ENCODE peak calls at places on chromosomes 4 and X, in six cellular contexts. R is fibroblast of lung, C is right atrium auricular region, E is mesenchymal stem cell, S is ascending aorta, I is hepatocyte. T is an unnamed sample.

GRCh38 chr4:168710353-168710946 is 213.6 kb downstream of the PALLD start:
- DNase-seq in R (peak; percentile 72), C (no peak), E (peak; percentile 80), S (peak; percentile 81), I (peak; percentile 58), T (peak; percentile 71)

GRCh38 chr4:54076673-54077072 is 12.3 kb upstream of the CHIC2 start:
- DNase-seq in R (peak; percentile 65), C (no peak), E (no peak), S (no peak), I (no peak), T (no peak)

GRCh38 chr4:23333946-23334878 is 555.6 kb downstream of the PPARGC1A start:
- DNase-seq in R (peak; percentile 99), C (no peak), E (peak; percentile 90), S (no peak), I (peak; percentile 26), T (peak; percentile 69)

GRCh38 chrX:375181-376036 is 11.3 kb downstream of the PPP2R3B start:
- DNase-seq in R (no peak), C (no peak), E (no peak), S (no peak), I (no peak), T (no peak)

GRCh38 chr4:30056016-30056415 is 664.2 kb upstream of the PCDH7 start:
- DNase-seq in R (no peak), C (no peak), E (no peak), S (no peak), I (no peak), T (no peak)

GRCh38 chrX:39716401-39716800 is 381.4 kb downstream of the BCOR start:
- DNase-seq in R (no peak), C (no peak), E (no peak), S (no peak), I (no peak), T (no peak)

GRCh38 chrX:48903290-48903689 is 5.6 kb downstream of the PQBP1 start:
- DNase-seq in R (no peak), C (no peak), E (no peak), S (no peak), I (no peak), T (no peak)

GRCh38 chrX:76996641-76997040 is 450.5 kb upstream of the FGF16 start:
- DNase-seq in R (no peak), C (no peak), E (no peak), S (no peak), I (no peak), T (no peak)

GRCh38 chr4:87353592-87353991 is 30.9 kb upstream of the HSD17B13 start:
- DNase-seq in R (peak; percentile 23), C (no peak), E (peak; percentile 62), S (peak; percentile 69), I (peak; percentile 62), T (peak; percentile 81)

GRCh38 chr4:58286335-58286734 is 1176.2 kb upstream of the IGFBP7 start:
- DNase-seq in R (no peak), C (no peak), E (no peak), S (no peak), I (no peak), T (no peak)

GRCh38 chrX:44459501-44459900 is 83.2 kb downstream of the FUNDC1 start:
- DNase-seq in R (peak; percentile 10), C (no peak), E (no peak), S (no peak), I (no peak), T (no peak)

GRCh38 chrX:124085063-124085462 is 123.6 kb downstream of the STAG2 start:
- DNase-seq in R (no peak), C (no peak), E (no peak), S (no peak), I (no peak), T (no peak)

GRCh38 chrX:48816014-48816810 is 10.1 kb upstream of the ERAS start:
- DNase-seq in R (no peak), C (no peak), E (no peak), S (no peak), I (no peak), T (no peak)

GRCh38 chrX:18676470-18676869 is 4.6 kb upstream of the RS1 start:
- DNase-seq in R (peak; percentile 6), C (no peak), E (peak; percentile 35), S (no peak), I (peak; percentile 32), T (peak; percentile 75)

GRCh38 chrX:47217121-47217851 is 1.2 kb upstream of the CDK16 start:
- DNase-seq in R (peak; percentile 69), C (no peak), E (peak; percentile 87), S (no peak), I (peak; percentile 82), T (no peak)

GRCh38 chr4:96293806-96294205 is 453.9 kb downstream of the PDHA2 start:
- DNase-seq in R (no peak), C (no peak), E (no peak), S (no peak), I (no peak), T (peak; percentile 45)

GRCh38 chr4:186606593-186606992 is 51.2 kb upstream of the MTNR1A start:
- DNase-seq in R (peak; percentile 66), C (no peak), E (peak; percentile 64), S (no peak), I (peak; percentile 46), T (peak; percentile 57)

GRCh38 chr4:183354213-183354612 is 32.0 kb upstream of the CLDN24 start:
- DNase-seq in R (no peak), C (no peak), E (no peak), S (peak; percentile 13), I (peak; percentile 22), T (no peak)

GRCh38 chr4:168566736-168567135 is 69.9 kb downstream of the PALLD start:
- DNase-seq in R (no peak), C (no peak), E (no peak), S (no peak), I (no peak), T (no peak)

GRCh38 chr4:25215506-25215905 is 18.3 kb upstream of the PI4K2B start:
- DNase-seq in R (no peak), C (no peak), E (no peak), S (no peak), I (no peak), T (peak; percentile 47)

GRCh38 chrX:727738-728621 is 97.4 kb downstream of the SHOX start:
- DNase-seq in R (no peak), C (no peak), E (no peak), S (peak; percentile 45), I (peak; percentile 23), T (peak; percentile 87)

GRCh38 chrX:139881130-139881529 is 51.7 kb downstream of the ATP11C start:
- DNase-seq in R (peak; percentile 86), C (no peak), E (peak; percentile 63), S (no peak), I (no peak), T (no peak)

GRCh38 chr4:53055716-53056413 is 193.7 kb downstream of the RASL11B start:
- DNase-seq in R (peak; percentile 31), C (no peak), E (no peak), S (no peak), I (no peak), T (no peak)

GRCh38 chr4:186483656-186484055 is 71.7 kb downstream of the MTNR1A start:
- DNase-seq in R (no peak), C (no peak), E (no peak), S (no peak), I (no peak), T (no peak)

GRCh38 chr4:172142331-172142738 is 329.1 kb downstream of the GALNTL6 start:
- DNase-seq in R (peak; percentile 66), C (no peak), E (peak; percentile 44), S (no peak), I (no peak), T (no peak)

GRCh38 chr4:154124539-154125255 is 335.8 kb upstream of the SFRP2 start:
- DNase-seq in R (peak; percentile 94), C (no peak), E (peak; percentile 91), S (no peak), I (no peak), T (no peak)

GRCh38 chr4:83268491-83268890 is 16.1 kb downstream of the COQ2 start:
- DNase-seq in R (no peak), C (no peak), E (no peak), S (no peak), I (no peak), T (no peak)

DNA sequence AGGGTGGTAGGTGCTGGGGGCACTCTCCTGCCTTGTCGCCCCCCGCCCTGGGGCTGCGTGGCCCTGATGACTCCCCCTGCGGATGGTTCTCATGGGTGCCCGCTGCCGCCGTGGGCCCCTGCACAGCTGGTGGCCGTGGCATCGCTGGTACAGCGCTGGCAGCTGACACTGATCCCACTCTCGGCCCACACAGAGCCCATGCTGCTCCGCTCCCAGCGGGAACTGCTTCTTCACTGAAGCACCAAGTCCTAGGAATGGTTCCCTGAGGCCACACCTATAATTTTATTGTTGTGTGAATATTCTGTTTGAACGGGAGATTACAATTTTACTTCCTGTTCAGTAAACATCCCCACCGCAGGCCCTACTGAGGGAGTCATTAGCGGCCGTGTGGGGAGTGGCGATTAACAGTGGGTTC is 138.6 kb upstream of the NKX1-1 start:
- DNase-seq in R (no peak), C (no peak), E (no peak), S (no peak), I (peak; percentile 47), T (no peak)
- H3K27ac ChIP-seq in R (no peak overlapping the region), C (no peak overlapping the region), E (no peak overlapping the region), S (no peak overlapping the region), I (no peak overlapping the region), T (no peak overlapping the region)

GRCh38 chr4:152328595-152328994 is 207.3 kb downstream of the FBXW7 start:
- DNase-seq in R (no peak), C (no peak), E (no peak), S (no peak), I (no peak), T (no peak)
- H3K4me1 ChIP-seq in R (no peaks in the 10 kb centered on the region), C (no peaks in the 10 kb centered on the region), E (no peaks in the 10 kb centered on the region), S (no peaks in the 10 kb centered on the region), I (no peaks in the 10 kb centered on the region), T (no peaks in the 10 kb centered on the region)

GRCh38 chr4:76435689-76436176 is 704 bp downstream of the SHROOM3 start:
- DNase-seq in R (peak; percentile 35), C (no peak), E (no peak), S (no peak), I (no peak), T (no peak)
- H3K4me3 ChIP-seq in R (peak overlapping the region; percentile 50), C (peak overlapping the region; percentile 9), E (no peak overlapping the region), S (peak overlapping the region; percentile 20), I (peak overlapping the region; percentile 38), T (peak overlapping the region; percentile 76)

GRCh38 chrX:153446636-153446936 is 730 bp upstream of the TREX2 start:
- DNase-seq in R (no peak), C (no peak), E (no peak), S (no peak), I (no peak), T (no peak)

GRCh38 chrX:153446950-153447580 is 1.2 kb upstream of the TREX2 start:
- DNase-seq in R (no peak), C (no peak), E (no peak), S (no peak), I (no peak), T (no peak)

GRCh38 chrX:153448556-153449280 is 2.9 kb upstream of the TREX2 start:
- DNase-seq in R (no peak), C (no peak), E (no peak), S (no peak), I (no peak), T (no peak)

GRCh38 chrX:153445856-153446635 is at the start of gene TREX2:
- DNase-seq in R (no peak), C (no peak), E (no peak), S (no peak), I (no peak), T (no peak)

DNA sequence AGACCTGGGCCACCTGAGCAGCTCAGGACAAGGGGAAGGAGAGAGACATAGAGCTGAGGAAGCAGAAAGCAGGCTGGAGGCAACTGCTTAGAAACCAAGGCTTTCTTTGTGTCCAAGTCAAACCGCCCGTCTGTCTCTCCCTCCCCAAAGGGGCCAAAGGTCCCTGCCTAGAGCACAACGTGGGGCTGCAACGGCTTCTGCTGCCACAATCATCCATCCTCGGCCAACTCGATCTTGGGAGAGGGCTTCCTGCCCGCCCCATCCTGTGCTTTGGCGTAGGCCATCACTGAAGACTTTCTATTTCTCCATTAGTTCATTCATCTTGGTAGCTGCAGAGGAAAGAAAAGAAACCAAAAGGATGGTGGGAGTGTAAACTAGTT is 1.7 kb upstream of the TREX2 start:
- DNase-seq in R (no peak), C (no peak), E (no peak), S (no peak), I (no peak), T (no peak)
- H3K27ac ChIP-seq in R (no peak overlapping the region), C (no peak overlapping the region), E (no peak overlapping the region), S (no peak overlapping the region), I (no peak overlapping the region), T (no peak overlapping the region)

T was measured in endodermal cell.